ENCODE peak calls at places on chromosomes 11 and 22, in ten cellular contexts. Y, P, O, J, I, R, A, H, D and E are unnamed samples.

GRCh38 chr11:35553831-35554230 is 28.4 kb upstream of the PAMR1 start:
- DNase-seq in J (peak; percentile 92), O (no peak), Y (no peak), H (peak; percentile 93), R (no peak), A (no peak), I (no peak), D (no peak), P (peak; percentile 96), E (no peak)

GRCh38 chr22:43726296-43726695 is 85.8 kb downstream of the EFCAB6 start:
- DNase-seq in A (no peak), J (no peak), H (no peak), O (no peak), R (no peak), Y (no peak), I (peak; percentile 50), D (no peak), P (no peak), E (no peak)

GRCh38 chr11:3952715-3953114 is 97.3 kb downstream of the STIM1 start:
- DNase-seq in H (no peak), P (no peak), I (no peak), O (no peak), A (no peak), D (no peak), R (no peak), J (no peak), Y (no peak), E (no peak)

GRCh38 chr22:46815132-46815531 is 52.7 kb downstream of the TBC1D22A start:
- DNase-seq in R (no peak), P (no peak), A (peak; percentile 65), I (peak; percentile 19), O (no peak), Y (no peak), D (no peak), J (no peak), H (no peak), E (peak; percentile 49)

GRCh38 chr22:39598017-39598965 is 27.7 kb downstream of the CACNA1I start:
- DNase-seq in I (no peak), D (peak; percentile 80), J (no peak), P (no peak), H (no peak), R (peak; percentile 84), A (peak; percentile 89), Y (peak; percentile 95), O (peak; percentile 88), E (no peak)

GRCh38 chr11:36450391-36450714 is 59.7 kb downstream of the TRAF6 start:
- DNase-seq in A (no peak), J (no peak), O (no peak), H (no peak), R (no peak), Y (no peak), I (no peak), P (no peak), D (no peak), E (no peak)

GRCh38 chr22:22799561-22799960 is 88.1 kb upstream of the IGLL5 start:
- DNase-seq in Y (no peak), J (no peak), D (no peak), P (no peak), R (no peak), O (no peak), H (no peak), I (peak; percentile 43), A (no peak), E (no peak)

GRCh38 chr11:36713715-36714114 is 115.7 kb upstream of the RAG2 start:
- DNase-seq in I (no peak), H (no peak), R (no peak), P (no peak), J (no peak), Y (no peak), O (no peak), D (no peak), A (peak; percentile 7), E (no peak)

GRCh38 chr11:19953342-19953741 is 206.9 kb downstream of the DBX1 start:
- DNase-seq in A (no peak), Y (peak; percentile 92), I (no peak), H (no peak), P (no peak), J (peak; percentile 87), R (no peak), D (no peak), O (no peak), E (no peak)

GRCh38 chr11:74783241-74783871 is 34.7 kb downstream of the RNF169 start:
- DNase-seq in O (peak; percentile 50), Y (no peak), I (no peak), D (peak; percentile 34), A (no peak), R (no peak), J (peak; percentile 61), H (peak; percentile 35), P (peak; percentile 44), E (no peak)

GRCh38 chr11:129278586-129279319 is 86.6 kb upstream of the ARHGAP32 start:
- DNase-seq in R (peak; percentile 18), H (no peak), I (no peak), A (peak; percentile 12), O (peak; percentile 18), D (no peak), J (no peak), Y (no peak), P (no peak), E (no peak)

GRCh38 chr11:15968461-15969130 is 387.8 kb downstream of the SOX6 start:
- DNase-seq in O (no peak), J (no peak), I (no peak), Y (no peak), H (no peak), P (no peak), A (no peak), R (no peak), D (no peak), E (no peak)

GRCh38 chr22:49936973-49937757 is 18.7 kb downstream of the CRELD2 start:
- DNase-seq in Y (no peak), A (no peak), O (no peak), P (no peak), I (no peak), H (no peak), D (no peak), J (no peak), R (no peak), E (no peak)

GRCh38 chr11:61341706-61342105 is 8.7 kb downstream of the TKFC start:
- DNase-seq in O (no peak), Y (no peak), I (no peak), J (no peak), D (no peak), A (no peak), P (no peak), R (no peak), H (no peak), E (no peak)

DNA sequence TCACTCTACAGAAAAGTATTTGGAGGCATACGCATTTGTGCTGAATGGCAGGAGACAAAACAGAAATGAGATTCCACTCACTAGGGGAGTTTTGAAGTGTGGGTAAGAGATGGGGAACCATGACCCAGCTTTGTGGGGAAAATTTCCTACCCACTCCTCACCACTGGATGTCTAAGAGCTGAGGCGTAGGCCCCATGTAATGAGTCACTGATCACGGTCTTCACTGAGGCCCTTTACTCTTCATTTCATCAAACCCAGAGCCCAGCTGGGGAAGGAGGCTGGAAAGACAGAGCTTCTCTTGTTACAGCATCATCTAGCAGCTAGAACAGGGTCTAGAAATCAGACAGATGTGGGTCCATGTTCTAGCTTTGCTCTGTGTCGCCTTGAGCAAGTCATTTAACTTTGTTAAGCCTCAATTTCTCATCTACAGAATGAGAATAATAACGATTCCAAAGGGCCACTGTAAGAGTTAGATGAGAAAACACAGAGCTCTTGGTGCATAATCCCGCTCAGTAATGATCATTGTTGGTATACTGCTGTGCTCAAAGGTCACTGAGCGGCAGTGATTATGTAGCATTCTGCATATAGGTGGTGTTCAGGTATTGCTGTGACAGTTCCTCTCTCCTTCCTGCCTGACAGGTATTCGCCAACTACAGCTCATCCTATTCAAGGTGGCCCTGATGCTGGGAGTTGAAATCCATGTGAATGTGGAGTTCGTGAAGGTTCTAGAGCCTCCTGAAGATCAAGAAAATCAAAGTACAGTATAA is 97.2 kb downstream of the MICAL2 start:
- DNase-seq in H (no peak), R (no peak), D (no peak), A (peak; percentile 60), Y (no peak), I (peak; percentile 15), P (no peak), J (peak; percentile 90), O (no peak), E (no peak)
- TF ChIP-seq CTCF in H (no peak), R (no peak), D (no peak), A (no peak), Y (no peak), I (no peak), P (no peak), J (no peak), O (no peak), E (no peak)

GRCh38 chr11:109040303-109040702 is 375.4 kb downstream of the DDX10 start:
- DNase-seq in H (no peak), A (no peak), O (no peak), R (peak; percentile 38), I (no peak), D (no peak), J (no peak), P (no peak), Y (peak; percentile 52), E (no peak)
- TF ChIP-seq CTCF in H (no peak), A (no peak), O (no peak), R (peak; percentile 62), I (no peak), D (no peak), J (peak; percentile 19), P (peak; percentile 4), Y (peak; percentile 60), E (peak; percentile 41)

DNA sequence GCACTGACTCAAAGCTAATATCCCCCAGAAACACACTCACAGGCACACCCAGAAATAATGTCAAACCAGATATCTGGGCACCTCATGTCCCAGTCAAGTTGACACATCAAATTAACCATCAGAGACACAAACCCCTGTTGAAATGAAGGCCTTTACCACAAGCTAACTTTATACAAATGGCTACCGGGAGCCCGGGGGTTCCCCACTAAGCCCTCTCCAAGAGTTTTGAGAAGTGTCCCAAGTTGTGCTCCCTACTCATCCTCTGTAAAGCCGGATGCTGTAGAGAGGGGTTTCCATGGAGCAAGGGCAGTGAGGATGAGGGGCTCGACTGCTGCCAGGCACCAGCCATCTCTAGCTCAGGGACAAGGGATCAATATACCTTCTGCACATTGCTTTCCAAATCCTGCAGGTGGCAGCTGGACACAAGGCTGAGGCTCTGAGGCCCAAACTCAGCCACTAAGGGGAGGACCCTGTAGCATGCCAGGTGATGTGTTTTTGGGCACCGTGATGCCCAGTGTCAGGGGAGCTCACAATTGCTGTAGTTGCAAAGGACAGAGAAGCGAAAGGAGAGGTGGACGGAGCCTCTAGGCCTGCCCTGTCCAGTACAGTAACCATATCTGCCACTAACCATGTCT is 145.7 kb downstream of the TTC17 start:
- DNase-seq in H (no peak), D (no peak), R (peak; percentile 24), J (peak; percentile 35), A (no peak), I (no peak), O (peak; percentile 51), P (no peak), Y (peak; percentile 63), E (no peak)
- TF ChIP-seq CTCF in H (peak; percentile 53), D (no peak), R (peak; percentile 45), J (peak; percentile 39), A (no peak), I (peak; percentile 33), O (no peak), P (peak; percentile 30), Y (peak; percentile 71), E (peak; percentile 60)

DNA sequence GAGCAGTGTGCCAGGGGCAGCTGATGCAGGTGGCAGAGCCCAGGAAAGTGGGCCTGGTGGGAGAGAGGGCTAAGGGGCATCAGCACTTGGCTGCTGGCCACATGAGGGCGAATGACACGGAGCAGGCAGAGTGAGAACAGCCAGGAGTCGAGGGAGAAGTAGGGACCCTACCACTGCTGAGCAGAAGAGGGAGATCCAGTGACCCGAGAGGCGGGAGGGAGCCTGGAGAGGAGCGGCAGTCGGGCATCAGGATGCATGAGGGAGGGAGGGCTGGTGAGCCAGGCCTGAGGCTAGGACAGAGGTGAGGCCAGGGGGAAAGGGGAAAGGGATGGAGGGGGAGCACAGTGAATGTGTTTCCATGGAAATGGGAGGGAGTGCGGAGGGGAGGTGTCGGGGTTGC is 36.9 kb upstream of the WNT11 start:
- DNase-seq in O (no peak), A (no peak), H (no peak), J (no peak), P (no peak), Y (peak; percentile 80), D (no peak), I (no peak), R (peak; percentile 48), E (peak; percentile 49)
- TF ChIP-seq CTCF in O (no peak), A (no peak), H (no peak), J (no peak), P (no peak), Y (no peak), D (no peak), I (no peak), R (no peak), E (no peak)